ENCODE peak calls at places on chromosomes 4 and X, in seven cellular contexts. One of them, this sample, is unnamed.

GRCh38 chrX:57528670-57529255 is 63.0 kb upstream of the ZXDB start:
- DNase-seq in esophagus squamous epithelium: no peak
- DNase-seq in IMR-90: peak
- DNase-seq in fibroblast of lung: no peak
- DNase-seq in putamen: no peak
- DNase-seq in HEK293T: no peak
- DNase-seq in stimulated activated naive B cell treated with anti-CD40 and anti-IgM and Interleukin-4, amounts not matched to agents 10 μg/mL and 1 μg/mL and 100 μg/mL, for 72 hours: no peak
- DNase-seq in this sample: peak

GRCh38 chrX:39848243-39848642 is 249.5 kb downstream of the BCOR start:
- DNase-seq in esophagus squamous epithelium: no peak
- DNase-seq in IMR-90: peak
- DNase-seq in fibroblast of lung: peak
- DNase-seq in putamen: no peak
- DNase-seq in HEK293T: peak
- DNase-seq in stimulated activated naive B cell treated with anti-CD40 and anti-IgM and Interleukin-4, amounts not matched to agents 10 μg/mL and 1 μg/mL and 100 μg/mL, for 72 hours: no peak
- DNase-seq in this sample: no peak

GRCh38 chr4:100240008-100240407 is 49.7 kb upstream of the DDIT4L start:
- DNase-seq in esophagus squamous epithelium: no peak
- DNase-seq in IMR-90: no peak
- DNase-seq in fibroblast of lung: no peak
- DNase-seq in putamen: no peak
- DNase-seq in HEK293T: no peak
- DNase-seq in stimulated activated naive B cell treated with anti-CD40 and anti-IgM and Interleukin-4, amounts not matched to agents 10 μg/mL and 1 μg/mL and 100 μg/mL, for 72 hours: no peak
- DNase-seq in this sample: no peak

GRCh38 chrX:109448539-109448938 is 33.3 kb downstream of the GUCY2F start:
- DNase-seq in esophagus squamous epithelium: no peak
- DNase-seq in IMR-90: no peak
- DNase-seq in fibroblast of lung: no peak
- DNase-seq in putamen: peak
- DNase-seq in HEK293T: no peak
- DNase-seq in stimulated activated naive B cell treated with anti-CD40 and anti-IgM and Interleukin-4, amounts not matched to agents 10 μg/mL and 1 μg/mL and 100 μg/mL, for 72 hours: no peak
- DNase-seq in this sample: no peak

GRCh38 chr4:39526283-39526682 is 956 bp downstream of the UGDH start:
- DNase-seq in esophagus squamous epithelium: no peak
- DNase-seq in IMR-90: no peak
- DNase-seq in fibroblast of lung: peak
- DNase-seq in putamen: no peak
- DNase-seq in HEK293T: no peak
- DNase-seq in stimulated activated naive B cell treated with anti-CD40 and anti-IgM and Interleukin-4, amounts not matched to agents 10 μg/mL and 1 μg/mL and 100 μg/mL, for 72 hours: no peak
- DNase-seq in this sample: no peak

GRCh38 chrX:145620666-145621065 is 197.0 kb upstream of the SLITRK2 start:
- DNase-seq in esophagus squamous epithelium: no peak
- DNase-seq in IMR-90: no peak
- DNase-seq in fibroblast of lung: no peak
- DNase-seq in putamen: no peak
- DNase-seq in HEK293T: no peak
- DNase-seq in stimulated activated naive B cell treated with anti-CD40 and anti-IgM and Interleukin-4, amounts not matched to agents 10 μg/mL and 1 μg/mL and 100 μg/mL, for 72 hours: no peak
- DNase-seq in this sample: no peak

GRCh38 chr4:24067781-24068193 is 177.9 kb upstream of the PPARGC1A start:
- DNase-seq in esophagus squamous epithelium: no peak
- DNase-seq in IMR-90: peak
- DNase-seq in fibroblast of lung: peak
- DNase-seq in putamen: no peak
- DNase-seq in HEK293T: no peak
- DNase-seq in stimulated activated naive B cell treated with anti-CD40 and anti-IgM and Interleukin-4, amounts not matched to agents 10 μg/mL and 1 μg/mL and 100 μg/mL, for 72 hours: no peak
- DNase-seq in this sample: no peak

GRCh38 chrX:48470110-48470832 is at the start of gene SLC38A5:
- DNase-seq in esophagus squamous epithelium: no peak
- DNase-seq in IMR-90: no peak
- DNase-seq in fibroblast of lung: no peak
- DNase-seq in putamen: no peak
- DNase-seq in HEK293T: no peak
- DNase-seq in stimulated activated naive B cell treated with anti-CD40 and anti-IgM and Interleukin-4, amounts not matched to agents 10 μg/mL and 1 μg/mL and 100 μg/mL, for 72 hours: no peak
- DNase-seq in this sample: no peak

GRCh38 chr4:95129036-95129435 is 371.3 kb downstream of the BMPR1B start:
- DNase-seq in esophagus squamous epithelium: no peak
- DNase-seq in IMR-90: no peak
- DNase-seq in fibroblast of lung: peak
- DNase-seq in putamen: no peak
- DNase-seq in HEK293T: no peak
- DNase-seq in stimulated activated naive B cell treated with anti-CD40 and anti-IgM and Interleukin-4, amounts not matched to agents 10 μg/mL and 1 μg/mL and 100 μg/mL, for 72 hours: no peak
- DNase-seq in this sample: no peak

GRCh38 chrX:43557792-43558191 is 98.3 kb upstream of the MAOA start:
- DNase-seq in esophagus squamous epithelium: no peak
- DNase-seq in IMR-90: peak
- DNase-seq in fibroblast of lung: peak
- DNase-seq in putamen: peak
- DNase-seq in HEK293T: peak
- DNase-seq in stimulated activated naive B cell treated with anti-CD40 and anti-IgM and Interleukin-4, amounts not matched to agents 10 μg/mL and 1 μg/mL and 100 μg/mL, for 72 hours: peak
- DNase-seq in this sample: peak

GRCh38 chrX:17374619-17375360 is at the start of gene NHS:
- DNase-seq in esophagus squamous epithelium: no peak
- DNase-seq in IMR-90: peak
- DNase-seq in fibroblast of lung: peak
- DNase-seq in putamen: peak
- DNase-seq in HEK293T: peak
- DNase-seq in stimulated activated naive B cell treated with anti-CD40 and anti-IgM and Interleukin-4, amounts not matched to agents 10 μg/mL and 1 μg/mL and 100 μg/mL, for 72 hours: no peak
- DNase-seq in this sample: no peak

GRCh38 chr4:52038109-52038912 is at the start of gene SGCB:
- DNase-seq in esophagus squamous epithelium: peak
- DNase-seq in IMR-90: peak
- DNase-seq in fibroblast of lung: peak
- DNase-seq in putamen: peak
- DNase-seq in HEK293T: peak
- DNase-seq in stimulated activated naive B cell treated with anti-CD40 and anti-IgM and Interleukin-4, amounts not matched to agents 10 μg/mL and 1 μg/mL and 100 μg/mL, for 72 hours: peak
- DNase-seq in this sample: peak

GRCh38 chr4:113869743-113870375 is 108.3 kb upstream of the CAMK2D start:
- DNase-seq in esophagus squamous epithelium: no peak
- DNase-seq in IMR-90: peak
- DNase-seq in fibroblast of lung: peak
- DNase-seq in putamen: no peak
- DNase-seq in HEK293T: no peak
- DNase-seq in stimulated activated naive B cell treated with anti-CD40 and anti-IgM and Interleukin-4, amounts not matched to agents 10 μg/mL and 1 μg/mL and 100 μg/mL, for 72 hours: peak
- DNase-seq in this sample: peak

GRCh38 chr4:20249333-20249732 is 2.4 kb upstream of the SLIT2 start:
- DNase-seq in esophagus squamous epithelium: no peak
- DNase-seq in IMR-90: peak
- DNase-seq in fibroblast of lung: peak
- DNase-seq in putamen: peak
- DNase-seq in HEK293T: no peak
- DNase-seq in stimulated activated naive B cell treated with anti-CD40 and anti-IgM and Interleukin-4, amounts not matched to agents 10 μg/mL and 1 μg/mL and 100 μg/mL, for 72 hours: no peak
- DNase-seq in this sample: no peak

GRCh38 chr4:156971623-156972369 is at the start of gene PDGFC:
- DNase-seq in esophagus squamous epithelium: no peak
- DNase-seq in IMR-90: peak
- DNase-seq in fibroblast of lung: peak
- DNase-seq in putamen: peak
- DNase-seq in HEK293T: peak
- DNase-seq in stimulated activated naive B cell treated with anti-CD40 and anti-IgM and Interleukin-4, amounts not matched to agents 10 μg/mL and 1 μg/mL and 100 μg/mL, for 72 hours: peak
- DNase-seq in this sample: no peak

GRCh38 chrX:13254870-13255269 is 65.0 kb downstream of the ATXN3L start:
- DNase-seq in esophagus squamous epithelium: no peak
- DNase-seq in IMR-90: no peak
- DNase-seq in fibroblast of lung: no peak
- DNase-seq in putamen: no peak
- DNase-seq in HEK293T: no peak
- DNase-seq in stimulated activated naive B cell treated with anti-CD40 and anti-IgM and Interleukin-4, amounts not matched to agents 10 μg/mL and 1 μg/mL and 100 μg/mL, for 72 hours: no peak
- DNase-seq in this sample: no peak

GRCh38 chr4:173404296-173404865 is 5.5 kb upstream of the SCRG1 start:
- DNase-seq in esophagus squamous epithelium: no peak
- DNase-seq in IMR-90: no peak
- DNase-seq in fibroblast of lung: no peak
- DNase-seq in putamen: no peak
- DNase-seq in HEK293T: no peak
- DNase-seq in stimulated activated naive B cell treated with anti-CD40 and anti-IgM and Interleukin-4, amounts not matched to agents 10 μg/mL and 1 μg/mL and 100 μg/mL, for 72 hours: no peak
- DNase-seq in this sample: no peak

GRCh38 chr4:36651253-36651652 is 369.8 kb downstream of the DTHD1 start:
- DNase-seq in esophagus squamous epithelium: no peak
- DNase-seq in IMR-90: no peak
- DNase-seq in fibroblast of lung: no peak
- DNase-seq in putamen: no peak
- DNase-seq in HEK293T: no peak
- DNase-seq in stimulated activated naive B cell treated with anti-CD40 and anti-IgM and Interleukin-4, amounts not matched to agents 10 μg/mL and 1 μg/mL and 100 μg/mL, for 72 hours: no peak
- DNase-seq in this sample: no peak

GRCh38 chr4:40909363-40909876 is 159.7 kb downstream of the NSUN7 start:
- DNase-seq in esophagus squamous epithelium: no peak
- DNase-seq in IMR-90: peak
- DNase-seq in fibroblast of lung: peak
- DNase-seq in putamen: peak
- DNase-seq in HEK293T: no peak
- DNase-seq in stimulated activated naive B cell treated with anti-CD40 and anti-IgM and Interleukin-4, amounts not matched to agents 10 μg/mL and 1 μg/mL and 100 μg/mL, for 72 hours: peak
- DNase-seq in this sample: no peak

GRCh38 chr4:83855044-83855443 is 319.1 kb downstream of the GPAT3 start:
- DNase-seq in esophagus squamous epithelium: no peak
- DNase-seq in IMR-90: peak
- DNase-seq in fibroblast of lung: peak
- DNase-seq in putamen: no peak
- DNase-seq in HEK293T: no peak
- DNase-seq in stimulated activated naive B cell treated with anti-CD40 and anti-IgM and Interleukin-4, amounts not matched to agents 10 μg/mL and 1 μg/mL and 100 μg/mL, for 72 hours: no peak
- DNase-seq in this sample: no peak

GRCh38 chrX:34584781-34585180 is 72.3 kb downstream of the TMEM47 start:
- DNase-seq in esophagus squamous epithelium: no peak
- DNase-seq in IMR-90: no peak
- DNase-seq in fibroblast of lung: no peak
- DNase-seq in putamen: no peak
- DNase-seq in HEK293T: no peak
- DNase-seq in stimulated activated naive B cell treated with anti-CD40 and anti-IgM and Interleukin-4, amounts not matched to agents 10 μg/mL and 1 μg/mL and 100 μg/mL, for 72 hours: no peak
- DNase-seq in this sample: no peak